ENCODE peak calls at places on chromosomes 2 and 18, in ten cellular contexts. K, F, L, D, N, G, M, W, Y and B are unnamed samples.

GRCh38 chr2:142723236-142723635 is 154.2 kb upstream of the KYNU start:
- DNase-seq in K (no peak), F (no peak), L (no peak), D (no peak), N (no peak), G (no peak), M (no peak), W (no peak), Y (no peak), B (no peak)

GRCh38 chr2:222797308-222797707 is 63.5 kb upstream of the ACSL3 start:
- DNase-seq in K (no peak), F (peak), L (peak), D (no peak), N (no peak), G (no peak), M (no peak), W (no peak), Y (no peak), B (no peak)

GRCh38 chr2:165634282-165634681 is 159.8 kb downstream of the GALNT3 start:
- DNase-seq in K (no peak), F (no peak), L (no peak), D (no peak), N (no peak), G (no peak), M (no peak), W (no peak), Y (no peak), B (no peak)

GRCh38 chr2:19796036-19796703 is 105.6 kb downstream of the TTC32 start:
- DNase-seq in K (no peak), F (no peak), L (no peak), D (no peak), N (no peak), G (no peak), M (no peak), W (no peak), Y (no peak), B (no peak)

GRCh38 chr18:51157215-51157614 is 40.3 kb downstream of the MEX3C start:
- DNase-seq in K (no peak), F (no peak), L (no peak), D (no peak), N (no peak), G (no peak), M (no peak), W (no peak), Y (no peak), B (no peak)

GRCh38 chr2:98455494-98455976 is 10.9 kb downstream of the INPP4A start:
- DNase-seq in K (no peak), F (no peak), L (no peak), D (no peak), N (no peak), G (no peak), M (no peak), W (no peak), Y (no peak), B (no peak)

GRCh38 chr18:13809521-13810252 is 14.3 kb upstream of the MC5R start:
- DNase-seq in K (no peak), F (no peak), L (peak), D (no peak), N (no peak), G (no peak), M (no peak), W (no peak), Y (no peak), B (no peak)

GRCh38 chr2:161796192-161796591 is 172.0 kb downstream of the SLC4A10 start:
- DNase-seq in K (no peak), F (no peak), L (no peak), D (no peak), N (no peak), G (peak), M (no peak), W (no peak), Y (peak), B (peak)

GRCh38 chr18:58996131-58996632 is 131.5 kb downstream of the ZNF532 start:
- DNase-seq in K (no peak), F (no peak), L (peak), D (no peak), N (no peak), G (no peak), M (no peak), W (peak), Y (peak), B (no peak)

GRCh38 chr18:3180325-3180724 is 39.4 kb downstream of the MYOM1 start:
- DNase-seq in K (no peak), F (no peak), L (no peak), D (no peak), N (no peak), G (no peak), M (no peak), W (no peak), Y (no peak), B (no peak)

GRCh38 chr18:76388261-76388660 is 106.8 kb downstream of the ZNF516 start:
- DNase-seq in K (no peak), F (no peak), L (no peak), D (no peak), N (no peak), G (no peak), M (no peak), W (no peak), Y (no peak), B (no peak)

GRCh38 chr2:180753809-180754761 is 226.3 kb upstream of the UBE2E3 start:
- DNase-seq in K (no peak), F (no peak), L (no peak), D (no peak), N (no peak), G (no peak), M (no peak), W (peak), Y (no peak), B (no peak)